ENCODE peak calls at places on chromosomes 4 and X, in six cellular contexts. K, U, H, Q, D and X are unnamed samples.

GRCh38 chr4:138037716-138038115 is 204.4 kb downstream of the SLC7A11 start:
- DNase-seq in K (no peak), U (no peak), H (no peak), Q (no peak), D (no peak), X (no peak)

GRCh38 chr4:7893539-7893938 is 46.1 kb downstream of the AFAP1 start:
- DNase-seq in K (no peak), U (no peak), H (no peak), Q (no peak), D (no peak), X (no peak)

GRCh38 chr4:139282375-139283075 is 2.5 kb upstream of the MGARP start:
- DNase-seq in K (no peak), U (no peak), H (no peak), Q (no peak), D (no peak), X (no peak)

GRCh38 chr4:40587826-40588225 is 41.8 kb downstream of the RBM47 start:
- DNase-seq in K (no peak), U (no peak), H (no peak), Q (no peak), D (no peak), X (no peak)

GRCh38 chr4:22986262-22986661 is 293.5 kb downstream of the GBA3 start:
- DNase-seq in K (no peak), U (no peak), H (no peak), Q (no peak), D (no peak), X (no peak)

GRCh38 chr4:187294861-187295260 is 571.2 kb upstream of the FAT1 start:
- DNase-seq in K (no peak), U (no peak), H (no peak), Q (no peak), D (no peak), X (no peak)

GRCh38 chrX:135707880-135708279 is 5.6 kb upstream of the CT45A1 start:
- DNase-seq in K (no peak), U (no peak), H (peak), Q (peak), D (no peak), X (no peak)

GRCh38 chr4:63049726-63050125 is 1359.5 kb downstream of the TECRL start:
- DNase-seq in K (no peak), U (no peak), H (no peak), Q (no peak), D (no peak), X (no peak)

GRCh38 chrX:10016516-10017132 is 49.5 kb downstream of the CLDN34 start:
- DNase-seq in K (no peak), U (no peak), H (no peak), Q (no peak), D (no peak), X (no peak)

GRCh38 chr4:80705311-80705710 is 325.2 kb upstream of the BMP3 start:
- DNase-seq in K (no peak), U (no peak), H (no peak), Q (no peak), D (no peak), X (no peak)

GRCh38 chr4:156998500-156999174 is 27.0 kb upstream of the PDGFC start:
- DNase-seq in K (no peak), U (no peak), H (no peak), Q (no peak), D (no peak), X (no peak)

GRCh38 chr4:40856836-40857362 is 107.1 kb downstream of the NSUN7 start:
- DNase-seq in K (peak), U (no peak), H (peak), Q (peak), D (no peak), X (peak)

GRCh38 chrX:14616301-14616700 is 87.0 kb downstream of the GLRA2 start:
- DNase-seq in K (no peak), U (no peak), H (no peak), Q (no peak), D (no peak), X (no peak)

GRCh38 chr4:55554453-55555030 is 7.8 kb upstream of the CLOCK start:
- DNase-seq in K (no peak), U (no peak), H (no peak), Q (peak), D (no peak), X (no peak)

GRCh38 chr4:173794662-173795061 is 264.6 kb upstream of the HAND2 start:
- DNase-seq in K (no peak), U (no peak), H (no peak), Q (no peak), D (no peak), X (no peak)

GRCh38 chrX:120736989-120737388 is 107.1 kb upstream of the C1GALT1C1 start:
- DNase-seq in K (no peak), U (no peak), H (no peak), Q (no peak), D (no peak), X (no peak)

GRCh38 chrX:68874076-68874475 is 45.3 kb downstream of the EFNB1 start:
- DNase-seq in K (no peak), U (no peak), H (no peak), Q (no peak), D (no peak), X (no peak)

GRCh38 chr4:78720151-78720726 is 55.9 kb upstream of the BMP2K start:
- DNase-seq in K (no peak), U (no peak), H (no peak), Q (no peak), D (no peak), X (no peak)

GRCh38 chr4:107951551-107951950 is 20.2 kb downstream of the CYP2U1 start:
- DNase-seq in K (no peak), U (no peak), H (no peak), Q (no peak), D (no peak), X (no peak)

GRCh38 chrX:69429339-69430014 is 74.6 kb upstream of the NALF2 start:
- DNase-seq in K (no peak), U (no peak), H (no peak), Q (no peak), D (no peak), X (no peak)

GRCh38 chr4:140090215-140090731 is 63.7 kb downstream of the MAML3 start:
- DNase-seq in K (no peak), U (no peak), H (no peak), Q (no peak), D (no peak), X (no peak)

GRCh38 chrX:63349307-63349706 is 1.8 kb downstream of the SPIN4 start:
- DNase-seq in K (no peak), U (no peak), H (no peak), Q (no peak), D (no peak), X (no peak)